ENCODE peak calls at places on chromosomes 3 and 15, in six cellular contexts. C is type B pancreatic cell, P is heart right ventricle, N is tibial nerve, D is glutamatergic neuron, T is heart left ventricle. V is an unnamed sample.

GRCh38 chr15:80174017-80174746 is 21.4 kb downstream of the FAH start:
- DNase-seq in N (no peak), C (no peak), P (no peak), T (peak), D (no peak), V (no peak)

GRCh38 chr3:138459619-138460535 is 25.5 kb downstream of the ESYT3 start:
- DNase-seq in D (no peak), C (peak), T (no peak), P (no peak), N (no peak), V (no peak)

GRCh38 chr3:140363801-140364200 is 314.1 kb upstream of the TRIM42 start:
- DNase-seq in T (peak), D (no peak), C (no peak), P (peak), N (no peak), V (no peak)

GRCh38 chr3:187946031-187946691 is 200.9 kb upstream of the BCL6 start:
- DNase-seq in N (no peak), P (no peak), D (no peak), T (no peak), C (no peak), V (no peak)

GRCh38 chr15:82040862-82041261 is 5.0 kb downstream of the MEX3B start:
- DNase-seq in D (peak), N (no peak), C (no peak), P (no peak), T (peak), V (no peak)

GRCh38 chr3:117018622-117019021 is 309.0 kb downstream of the TUSC7 start:
- DNase-seq in P (no peak), N (no peak), T (no peak), D (no peak), C (no peak), V (no peak)

GRCh38 chr3:141148770-141149169 is 82.9 kb upstream of the PXYLP1 start:
- DNase-seq in C (no peak), N (no peak), D (no peak), P (no peak), T (no peak), V (no peak)

GRCh38 chr3:167466961-167467360 is 6.9 kb downstream of the SERPINI2 start:
- DNase-seq in D (no peak), P (no peak), T (no peak), C (no peak), N (no peak), V (no peak)

GRCh38 chr15:70653426-70653825 is 109.9 kb downstream of the UACA start:
- DNase-seq in N (no peak), P (no peak), D (no peak), C (no peak), T (no peak), V (no peak)

GRCh38 chr3:29871087-29871486 is 590.2 kb downstream of the RBMS3 start:
- DNase-seq in T (no peak), P (no peak), C (no peak), D (no peak), N (no peak), V (no peak)

GRCh38 chr15:87877114-87877810 is 379.3 kb downstream of the NTRK3 start:
- DNase-seq in T (peak), D (no peak), N (no peak), P (peak), C (no peak), V (no peak)

GRCh38 chr3:12829886-12830784 is 11.2 kb downstream of the RPL32 start:
- DNase-seq in C (no peak), T (no peak), N (no peak), P (no peak), D (no peak), V (no peak)

GRCh38 chr3:12832350-12833225 is 8.8 kb downstream of the RPL32 start:
- DNase-seq in C (no peak), N (no peak), D (no peak), T (no peak), P (no peak), V (no peak)

GRCh38 chr3:12829404-12829803 is 12.0 kb downstream of the RPL32 start:
- DNase-seq in P (no peak), T (no peak), D (no peak), N (no peak), C (no peak), V (no peak)

GRCh38 chr3:12831582-12831866 is 9.8 kb downstream of the RPL32 start:
- DNase-seq in N (no peak), D (no peak), P (no peak), T (no peak), C (no peak), V (no peak)

GRCh38 chr3:12830785-12831581 is 10.4 kb downstream of the RPL32 start:
- DNase-seq in D (no peak), P (no peak), C (no peak), T (no peak), N (no peak), V (no peak)
- TF ChIP-seq CTCF in D (peak), P (no peak), C (peak), T (no peak), N (peak), V (peak)

GRCh38 chr15:101275018-101275417 is 2.3 kb downstream of the SELENOS start:
- DNase-seq in N (no peak), P (no peak), D (no peak), C (no peak), T (no peak), V (no peak)

GRCh38 chr15:101277943-101278564 is 769 bp upstream of the SELENOS start:
- DNase-seq in P (no peak), C (no peak), T (no peak), D (no peak), N (no peak), V (no peak)

GRCh38 chr15:101280007-101280406 is 2.7 kb upstream of the SELENOS start:
- DNase-seq in N (no peak), D (no peak), C (no peak), P (no peak), T (no peak), V (no peak)

GRCh38 chr15:101276501-101277037 is 716 bp downstream of the SELENOS start:
- DNase-seq in D (no peak), P (no peak), N (no peak), C (no peak), T (no peak), V (peak)

GRCh38 chr15:101277038-101277822 is at the start of gene SELENOS:
- DNase-seq in C (peak), P (peak), T (peak), N (peak), D (peak), V (peak)
- TF ChIP-seq CTCF in C (no peak), P (no peak), T (no peak), N (peak), D (no peak), V (no peak)

GRCh38 chr3:111210003-111210699 is 138.5 kb downstream of the NECTIN3 start:
- DNase-seq in D (no peak), N (no peak), P (no peak), C (no peak), T (no peak), V (no peak)
- TF ChIP-seq CTCF in D (no peak), N (no peak), P (no peak), C (no peak), T (no peak), V (no peak)

GRCh38 chr3:120198305-120198878 is 86.6 kb downstream of the GPR156 start:
- DNase-seq in C (no peak), T (no peak), N (no peak), P (no peak), D (no peak), V (no peak)
- TF ChIP-seq CTCF in C (no peak), T (peak), N (peak), P (peak), D (no peak), V (no peak)

DNA sequence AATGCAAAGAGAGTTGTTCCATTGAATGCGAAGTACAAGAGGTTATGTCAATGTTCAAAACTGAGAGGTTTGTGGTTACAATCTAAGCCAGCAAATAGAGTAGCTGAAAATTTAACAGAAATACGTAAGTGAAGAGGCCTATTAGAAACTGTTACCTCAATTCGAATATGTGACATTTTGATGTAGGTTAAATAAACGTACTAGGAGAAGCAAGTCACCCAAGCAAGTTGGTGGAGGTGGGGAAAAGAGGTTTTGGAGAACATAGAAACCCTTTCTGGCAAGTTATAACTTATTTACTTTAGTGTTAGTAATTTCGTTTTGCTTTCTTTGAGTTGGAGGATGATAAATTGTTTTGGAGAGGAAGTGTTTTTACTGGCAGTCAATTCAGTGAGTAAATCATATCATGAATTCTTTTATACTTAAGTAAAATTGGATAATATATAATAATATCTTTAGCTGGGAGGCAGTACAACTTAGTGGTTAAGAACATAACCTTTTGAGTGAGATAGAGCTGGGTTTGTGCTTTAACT is 91.2 kb upstream of the NAALADL2 start:
- DNase-seq in D (no peak), N (no peak), T (no peak), P (no peak), C (no peak), V (no peak)
- TF ChIP-seq CTCF in D (no peak), N (no peak), T (no peak), P (no peak), C (no peak), V (no peak)